ENCODE peak calls at places on chromosomes 11 and 22, in six cellular contexts. I, D, J, Q, N and T are unnamed samples. For H3K4me1 and H3K27me3, the result is how much of the 10 kb centered on the place peaks cover.

GRCh38 chr11:16120008-16120407 is 236.3 kb downstream of the SOX6 start:
- DNase-seq in I (no peak), D (no peak), J (no peak), Q (no peak), N (no peak), T (no peak)

GRCh38 chr22:35301370-35301874 is 1.7 kb downstream of the TOM1 start:
- DNase-seq in Q (no peak), N (peak), J (peak), I (no peak), D (peak), T (peak)

GRCh38 chr11:40388097-40388818 is 1071.2 kb downstream of the LRRC4C start:
- DNase-seq in Q (no peak), I (no peak), D (no peak), N (no peak), J (peak), T (no peak)

GRCh38 chr11:27914080-27914479 is 193.9 kb downstream of the KIF18A start:
- DNase-seq in Q (no peak), I (no peak), J (peak), N (no peak), D (no peak), T (no peak)

GRCh38 chr22:40021401-40022000 is 26.7 kb downstream of the FAM83F start:
- DNase-seq in J (no peak), Q (no peak), N (no peak), D (no peak), I (no peak), T (no peak)

GRCh38 chr11:65116370-65117205 is 913 bp downstream of the ZNHIT2 start:
- DNase-seq in I (peak), D (peak), Q (peak), N (peak), J (peak), T (peak)

GRCh38 chr22:47629791-47630655 is 867.6 kb downstream of the TBC1D22A start:
- DNase-seq in I (no peak), N (no peak), J (no peak), D (no peak), Q (no peak), T (no peak)

GRCh38 chr11:45678962-45679361 is 13.5 kb upstream of the CHST1 start:
- DNase-seq in N (no peak), I (no peak), J (no peak), D (no peak), Q (no peak), T (peak)

GRCh38 chr11:110901441-110901840 is 189.2 kb upstream of the ARHGAP20 start:
- DNase-seq in J (no peak), D (no peak), N (no peak), I (no peak), Q (no peak), T (no peak)

GRCh38 chr11:47183031-47183856 is 3.0 kb downstream of the PACSIN3 start:
- DNase-seq in J (no peak), Q (no peak), I (no peak), N (no peak), D (no peak), T (peak)

GRCh38 chr11:47182380-47182779 is 3.9 kb downstream of the PACSIN3 start:
- DNase-seq in I (no peak), N (no peak), J (no peak), Q (no peak), D (no peak), T (no peak)

GRCh38 chr11:47180006-47180787 is 3.5 kb upstream of the ARFGAP2 start:
- DNase-seq in N (no peak), J (no peak), Q (no peak), D (no peak), I (no peak), T (no peak)

GRCh38 chr11:47179655-47179991 is 2.9 kb upstream of the ARFGAP2 start:
- DNase-seq in Q (no peak), D (peak), J (peak), N (no peak), I (peak), T (no peak)

DNA sequence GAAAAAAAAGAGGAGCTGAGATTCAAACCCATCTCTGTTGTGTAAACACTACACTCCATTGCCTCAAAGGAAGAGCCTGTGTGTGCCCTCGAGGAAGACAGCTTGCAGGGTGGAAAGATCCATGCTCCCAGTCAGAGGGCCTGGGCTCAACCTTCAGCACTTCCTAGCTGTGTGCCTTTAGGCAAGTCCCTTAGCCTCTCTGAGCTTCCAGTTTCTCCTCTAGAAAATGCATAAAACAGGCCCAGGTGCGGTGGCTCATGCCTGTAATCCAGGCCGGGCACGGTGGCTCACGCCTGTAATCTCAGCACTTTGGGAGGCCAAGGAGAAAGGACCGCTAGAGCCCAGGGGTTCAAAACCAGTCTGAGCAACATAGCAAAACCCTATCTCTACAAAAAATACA is 4.6 kb upstream of the ARFGAP2 start:
- DNase-seq in I (no peak), J (no peak), D (no peak), Q (no peak), N (no peak), T (no peak)
- H3K4me1 ChIP-seq in I (under half), J (under half), D (under half), Q (under half), N (under half), T (half or more)

GRCh38 chr22:49115186-49115585 is 712.5 kb downstream of the BRD1 start:
- DNase-seq in J (no peak), I (no peak), Q (no peak), D (no peak), N (no peak), T (no peak)

GRCh38 chr22:49116021-49116420 is 711.7 kb downstream of the BRD1 start:
- DNase-seq in J (no peak), N (no peak), D (no peak), I (no peak), Q (no peak), T (no peak)

GRCh38 chr22:49116486-49116885 is 711.2 kb downstream of the BRD1 start:
- DNase-seq in D (no peak), I (no peak), Q (no peak), J (no peak), N (no peak), T (no peak)

GRCh38 chr22:49123621-49124192 is 704.0 kb downstream of the BRD1 start:
- DNase-seq in I (no peak), N (no peak), D (no peak), Q (no peak), J (no peak), T (no peak)

DNA sequence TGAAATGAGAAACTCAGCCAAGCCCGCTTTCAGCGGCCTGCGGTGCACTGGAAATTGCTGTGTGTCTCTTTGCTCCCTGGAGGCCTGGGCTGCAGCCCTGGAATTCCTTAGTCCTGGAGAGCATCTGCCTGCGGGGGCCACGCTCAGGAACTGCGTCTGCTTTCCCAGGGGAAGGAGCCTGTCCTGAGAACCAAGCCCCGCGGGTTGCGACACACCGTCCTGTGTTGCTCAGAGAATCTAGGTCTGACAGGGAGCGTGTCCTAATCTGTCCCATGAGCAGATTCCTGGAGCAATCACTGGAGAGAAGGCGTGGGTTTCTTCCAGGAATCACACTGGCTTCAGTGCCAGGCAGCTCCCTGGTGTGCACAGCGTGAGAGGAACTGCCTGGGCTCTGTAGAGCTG is 708.1 kb downstream of the BRD1 start:
- DNase-seq in N (peak), Q (no peak), J (no peak), I (no peak), D (no peak), T (no peak)
- H3K27me3 ChIP-seq in N (under half), Q (under half), J (under half), I (under half), D (under half), T (under half)

DNA sequence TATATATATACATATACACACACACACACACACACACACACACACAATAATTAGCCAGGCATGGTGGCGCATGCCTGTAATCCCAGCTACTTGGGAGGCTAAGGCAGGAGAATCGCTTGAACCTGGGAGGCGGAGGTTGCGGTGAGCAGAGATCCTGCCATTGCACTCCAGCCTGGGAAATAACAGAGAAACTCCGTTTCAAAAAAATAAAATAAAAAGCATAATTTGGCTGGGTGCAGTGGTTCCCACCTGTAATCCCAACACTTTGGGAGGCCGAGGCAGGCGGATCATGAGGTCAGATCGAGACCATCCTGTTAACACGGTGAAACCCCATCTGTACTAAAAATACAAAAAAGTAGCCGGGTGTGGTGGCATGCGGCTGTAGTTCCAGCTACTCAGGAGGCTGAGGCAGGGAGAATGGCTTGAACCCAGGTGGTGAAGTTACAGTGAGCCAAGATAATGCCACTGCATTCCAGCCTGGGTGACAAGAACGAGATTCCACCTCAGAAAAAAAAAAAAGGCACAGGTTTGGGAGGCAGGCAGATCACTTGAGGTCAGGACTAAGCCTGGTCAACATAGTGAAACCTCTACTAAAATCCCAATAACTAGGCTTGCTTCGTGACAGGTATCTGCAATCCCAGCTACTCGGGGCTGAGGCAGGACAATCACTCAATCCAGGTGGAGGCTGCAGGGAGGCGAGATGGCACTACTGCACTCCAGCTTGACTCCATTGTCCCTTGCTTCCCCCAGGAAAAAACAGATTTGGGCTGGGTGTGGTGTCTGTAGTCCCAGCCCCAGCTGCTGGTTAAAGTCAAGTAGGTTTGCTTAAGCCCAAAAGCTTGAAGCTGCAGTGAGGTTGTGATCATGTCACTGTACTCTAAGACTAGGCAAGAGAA is 11.8 kb upstream of the WDR74 start:
- DNase-seq in N (no peak), I (no peak), Q (no peak), D (no peak), J (no peak), T (no peak)
- H3K4me1 ChIP-seq in N (under half), I (under half), Q (under half), D (under half), J (under half), T (under half)

GRCh38 chr11:8209208-8209807 is 40.5 kb upstream of the RIC3 start:
- DNase-seq in I (no peak), D (no peak), J (no peak), Q (no peak), N (peak), T (no peak)
- H3K27me3 ChIP-seq in I (under half), D (under half), J (under half), Q (under half), N (under half), T (under half)